ENCODE peak calls at places on chromosomes 13 and 19, in eight cellular contexts. S, N, Z, Q, L, G, U and D are unnamed samples.

GRCh38 chr19:42117076-42117475 is 15.2 kb downstream of the POU2F2 start:
- DNase-seq in Q (no peak), S (no peak), U (no peak), G (no peak), Z (no peak), N (no peak), L (no peak), D (no peak)

GRCh38 chr13:23865065-23865464 is 24.1 kb downstream of the MIPEP start:
- DNase-seq in U (no peak), Q (no peak), G (no peak), Z (no peak), L (no peak), S (no peak), N (no peak), D (no peak)

GRCh38 chr13:61768175-61768574 is 352.5 kb upstream of the PCDH20 start:
- DNase-seq in G (no peak), L (no peak), U (no peak), S (no peak), N (no peak), Q (no peak), Z (no peak), D (no peak)

GRCh38 chr19:35013047-35013819 is 13.1 kb downstream of the GRAMD1A start:
- DNase-seq in U (peak; percentile 74), G (peak; percentile 69), Q (peak; percentile 50), N (peak; percentile 81), L (peak; percentile 88), Z (peak; percentile 82), S (peak; percentile 83), D (peak; percentile 93)

GRCh38 chr19:34555447-34555846 is 73.9 kb downstream of the WTIP start:
- DNase-seq in Q (no peak), N (no peak), S (no peak), G (no peak), L (no peak), Z (no peak), U (no peak), D (no peak)

GRCh38 chr13:92224052-92224821 is 825.8 kb downstream of the GPC5 start:
- DNase-seq in N (no peak), Q (no peak), Z (no peak), G (peak; percentile 14), S (no peak), L (no peak), U (no peak), D (no peak)

GRCh38 chr13:61700663-61701062 is 285.0 kb upstream of the PCDH20 start:
- DNase-seq in G (no peak), L (no peak), S (no peak), Q (no peak), N (no peak), Z (no peak), U (no peak), D (no peak)

GRCh38 chr13:62129000-62129551 is 713.4 kb upstream of the PCDH20 start:
- DNase-seq in Q (no peak), L (no peak), Z (no peak), N (no peak), G (no peak), S (no peak), U (no peak), D (no peak)

GRCh38 chr13:34810996-34811395 is 131.1 kb upstream of the NBEA start:
- DNase-seq in Z (no peak), U (no peak), N (no peak), S (no peak), Q (no peak), G (no peak), L (no peak), D (no peak)

GRCh38 chr13:75357576-75358295 is 124.2 kb downstream of the TBC1D4 start:
- DNase-seq in S (no peak), U (no peak), Z (no peak), N (no peak), Q (no peak), G (no peak), L (peak; percentile 67), D (peak; percentile 28)

GRCh38 chr13:40798380-40798779 is 9.0 kb downstream of the SLC25A15 start:
- DNase-seq in U (no peak), N (no peak), Z (no peak), G (no peak), L (no peak), S (no peak), Q (no peak), D (no peak)

GRCh38 chr19:8209965-8210659 is 942 bp downstream of the CERS4 start:
- DNase-seq in N (no peak), L (no peak), G (no peak), Q (no peak), S (no peak), Z (no peak), U (no peak), D (peak; percentile 44)

GRCh38 chr13:44523176-44524017 is 52.7 kb downstream of the TSC22D1 start:
- DNase-seq in N (no peak), L (peak; percentile 14), Z (no peak), G (no peak), Q (no peak), S (no peak), U (peak; percentile 3), D (no peak)

GRCh38 chr19:55393362-55393761 is 7.6 kb downstream of the RPL28 start:
- DNase-seq in Z (no peak), S (no peak), U (no peak), N (no peak), Q (no peak), G (no peak), L (no peak), D (no peak)

GRCh38 chr19:47601180-47601904 is 7.6 kb upstream of the BICRA start:
- DNase-seq in Q (no peak), S (no peak), N (no peak), Z (no peak), G (no peak), U (no peak), L (no peak), D (no peak)

GRCh38 chr19:46131485-46132143 is 7.1 kb upstream of the IGFL3 start:
- DNase-seq in S (no peak), N (no peak), L (no peak), G (no peak), Z (no peak), U (no peak), Q (no peak), D (no peak)

GRCh38 chr13:33164331-33164730 is 121.2 kb downstream of the STARD13 start:
- DNase-seq in U (no peak), Z (no peak), Q (no peak), G (no peak), N (no peak), L (no peak), S (no peak), D (no peak)

GRCh38 chr13:39684531-39685137 is 29.2 kb downstream of the COG6 start:
- DNase-seq in S (no peak), L (peak; percentile 19), G (no peak), N (no peak), Z (no peak), U (peak; percentile 27), Q (no peak), D (no peak)

GRCh38 chr19:39090881-39091280 is 6.7 kb downstream of the ACP7 start:
- DNase-seq in U (no peak), L (no peak), N (no peak), Q (no peak), G (no peak), Z (no peak), S (no peak), D (no peak)

DNA sequence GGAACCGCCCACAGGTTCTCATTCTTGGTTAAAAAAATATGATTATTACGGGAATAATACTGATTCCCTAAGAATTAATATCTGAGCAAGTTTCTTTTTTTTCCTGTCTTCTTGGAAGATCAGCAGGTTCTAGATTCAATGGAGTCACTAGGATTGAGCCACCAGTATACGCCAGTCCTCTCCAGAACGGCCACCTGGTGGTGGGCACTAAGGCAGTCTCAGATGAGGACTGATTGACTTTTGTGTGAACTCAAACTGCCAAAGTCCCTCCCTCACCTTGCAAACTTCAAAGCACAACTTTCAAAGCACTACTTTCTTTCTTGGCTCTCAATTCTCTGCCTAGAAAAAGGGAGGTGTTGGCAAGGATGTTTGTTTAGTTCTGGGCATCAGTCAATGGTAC is 33.3 kb upstream of the ALOX5AP start:
- DNase-seq in Z (no peak), U (no peak), Q (no peak), S (no peak), G (no peak), N (no peak), L (no peak), D (no peak)
- TF ChIP-seq CTCF in Z (no peak), U (no peak), Q (no peak), S (no peak), G (no peak), N (no peak), L (no peak), D (peak; percentile 2)

DNA sequence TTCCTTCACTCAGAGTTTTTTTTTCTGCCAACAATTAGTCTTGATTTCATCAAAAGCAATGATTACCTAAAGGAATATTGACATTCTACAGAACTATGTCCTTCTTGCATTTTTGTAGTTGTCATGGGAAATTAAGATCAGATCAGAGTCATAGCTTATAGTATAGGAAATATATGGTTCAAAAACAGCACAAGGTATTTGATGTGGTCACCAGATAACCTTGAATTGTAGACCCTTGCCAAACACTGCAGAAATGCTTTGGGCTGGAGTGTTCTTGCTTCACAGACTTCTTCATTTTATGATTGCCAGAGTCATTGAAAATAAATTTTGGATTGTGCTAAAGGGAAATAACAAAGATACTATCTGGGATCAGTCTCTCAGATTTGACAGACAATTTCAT is 103.7 kb downstream of the AKAP11 start:
- DNase-seq in L (no peak), U (no peak), G (no peak), Q (no peak), Z (no peak), N (no peak), S (no peak), D (no peak)
- TF ChIP-seq CTCF in L (no peak), U (no peak), G (no peak), Q (no peak), Z (no peak), N (no peak), S (no peak), D (no peak)

GRCh38 chr19:51329411-51329810 is 12.5 kb downstream of the VSIG10L start:
- DNase-seq in Z (no peak), N (no peak), Q (no peak), G (no peak), L (no peak), U (no peak), S (no peak), D (no peak)

GRCh38 chr19:51326216-51327065 is 15.0 kb downstream of the IGLON5 start:
- DNase-seq in Q (no peak), U (no peak), S (no peak), N (no peak), L (no peak), G (no peak), Z (no peak), D (no peak)

GRCh38 chr19:51325161-51325979 is 13.9 kb downstream of the IGLON5 start:
- DNase-seq in S (no peak), G (no peak), Z (no peak), L (no peak), N (no peak), U (no peak), Q (no peak), D (no peak)

GRCh38 chr19:51330366-51330765 is 11.6 kb downstream of the VSIG10L start:
- DNase-seq in N (no peak), Z (no peak), S (no peak), U (no peak), Q (no peak), L (no peak), G (no peak), D (no peak)

GRCh38 chr19:51327066-51327985 is 14.6 kb downstream of the VSIG10L start:
- DNase-seq in Q (no peak), G (no peak), U (peak; percentile 38), N (peak; percentile 40), L (peak; percentile 84), Z (peak; percentile 35), S (no peak), D (no peak)
- TF ChIP-seq CTCF in Q (no peak), G (no peak), U (peak; percentile 26), N (no peak), L (peak; percentile 31), Z (no peak), S (no peak), D (no peak)

GRCh38 chr13:104204177-104204576 is 1138.0 kb upstream of the SLC10A2 start:
- DNase-seq in Q (no peak), Z (no peak), S (no peak), L (no peak), U (no peak), G (no peak), N (no peak), D (no peak)
- TF ChIP-seq CTCF in Q (no peak), Z (no peak), S (no peak), L (no peak), U (peak; percentile 5), G (no peak), N (no peak), D (no peak)